ENCODE peak calls at places on chromosomes 4 and X, in six cellular contexts. B is PC-3, Q is astrocyte of the spinal cord, P is GM23248, F is lower leg skin, I is pancreas. X is an unnamed sample.

GRCh38 chr4:120007171-120007894 is 59.3 kb downstream of the MAD2L1 start:
- DNase-seq in P (peak), F (no peak), Q (peak), B (peak), I (no peak), X (peak)

GRCh38 chr4:36388710-36389109 is 107.3 kb downstream of the DTHD1 start:
- DNase-seq in B (no peak), F (no peak), P (no peak), Q (no peak), I (no peak), X (no peak)

GRCh38 chr4:153296424-153296823 is 48.1 kb upstream of the MND1 start:
- DNase-seq in I (no peak), B (no peak), F (no peak), P (peak), Q (peak), X (no peak)

GRCh38 chrX:139125916-139126315 is 404.6 kb upstream of the F9 start:
- DNase-seq in P (no peak), B (peak), Q (no peak), F (no peak), I (no peak), X (no peak)

GRCh38 chr4:78703079-78703478 is 73.1 kb upstream of the BMP2K start:
- DNase-seq in F (no peak), Q (no peak), I (no peak), P (no peak), B (no peak), X (no peak)

GRCh38 chr4:139453041-139453370 is 915 bp upstream of the RAB33B start:
- DNase-seq in B (peak), Q (no peak), P (peak), F (no peak), I (no peak), X (peak)

GRCh38 chrX:7047951-7048350 is 99.6 kb upstream of the STS start:
- DNase-seq in F (no peak), B (peak), I (no peak), P (no peak), Q (no peak), X (no peak)

GRCh38 chr4:106809083-106809482 is 227.0 kb downstream of the DKK2 start:
- DNase-seq in P (peak), B (peak), Q (peak), I (no peak), F (no peak), X (peak)

GRCh38 chr4:112361181-112361791 is 64.1 kb downstream of the ALPK1 start:
- DNase-seq in I (no peak), B (peak), F (no peak), P (no peak), Q (peak), X (peak)

GRCh38 chr4:150722908-150723362 is 141.0 kb downstream of the MAB21L2 start:
- DNase-seq in Q (no peak), P (peak), B (peak), I (peak), F (peak), X (peak)

GRCh38 chrX:129523076-129524055 is at the start of gene SMARCA1:
- DNase-seq in P (peak), I (peak), Q (peak), F (peak), B (peak), X (peak)

GRCh38 chr4:187179086-187180070 is 455.7 kb upstream of the FAT1 start:
- DNase-seq in B (no peak), I (no peak), P (no peak), Q (peak), F (no peak), X (no peak)

GRCh38 chr4:38230121-38230728 is 270.0 kb downstream of the PTTG2 start:
- DNase-seq in Q (no peak), P (no peak), B (peak), F (no peak), I (no peak), X (no peak)

GRCh38 chr4:8616831-8617230 is 24.3 kb downstream of the CPZ start:
- DNase-seq in B (no peak), F (no peak), Q (no peak), P (no peak), I (peak), X (no peak)

GRCh38 chr4:165874799-165875371 is 1.8 kb downstream of the TLL1 start:
- DNase-seq in P (no peak), Q (peak), B (peak), I (peak), F (peak), X (no peak)

GRCh38 chrX:6012357-6012756 is 216.3 kb downstream of the NLGN4X start:
- DNase-seq in B (no peak), I (no peak), F (no peak), P (no peak), Q (no peak), X (no peak)

GRCh38 chr4:7546809-7547367 is 112.2 kb upstream of the PSAPL1 start:
- DNase-seq in I (no peak), F (no peak), P (peak), B (peak), Q (peak), X (peak)

GRCh38 chrX:46796574-46797191 is 37.8 kb upstream of the SLC9A7 start:
- DNase-seq in F (peak), P (peak), Q (peak), B (peak), I (peak), X (peak)

GRCh38 chr4:176611954-176612353 is 180.8 kb downstream of the VEGFC start:
- DNase-seq in P (no peak), I (no peak), Q (no peak), B (no peak), F (no peak), X (no peak)

GRCh38 chr4:128159967-128160366 is 98.9 kb downstream of the LARP1B start:
- DNase-seq in I (no peak), Q (peak), P (peak), F (no peak), B (peak), X (peak)

GRCh38 chr4:186738421-186738820 is 14.8 kb upstream of the FAT1 start:
- DNase-seq in B (no peak), F (no peak), I (no peak), Q (no peak), P (no peak), X (no peak)

GRCh38 chr4:164700471-164700870 is 53.5 kb upstream of the SMIM31 start:
- DNase-seq in I (no peak), Q (no peak), F (no peak), P (no peak), B (peak), X (no peak)

GRCh38 chr4:138113819-138114415 is 128.2 kb downstream of the SLC7A11 start:
- DNase-seq in P (peak), F (no peak), I (no peak), B (peak), Q (peak), X (no peak)

GRCh38 chr4:107718351-107718965 is 1.6 kb downstream of the PAPSS1 start:
- DNase-seq in B (peak), P (no peak), I (no peak), F (no peak), Q (no peak), X (no peak)

GRCh38 chr4:186299291-186299690 is 33.3 kb downstream of the F11 start:
- DNase-seq in F (no peak), B (no peak), I (no peak), Q (no peak), P (no peak), X (no peak)

GRCh38 chr4:2078584-2078983 is 19.5 kb downstream of the NAT8L start:
- DNase-seq in Q (no peak), P (no peak), F (peak), B (no peak), I (no peak), X (no peak)

GRCh38 chr4:177393236-177393635 is 49.0 kb downstream of the AGA start:
- DNase-seq in B (no peak), I (no peak), Q (no peak), F (no peak), P (no peak), X (no peak)

GRCh38 chrX:129693343-129693742 is 38.6 kb upstream of the APLN start:
- DNase-seq in I (no peak), P (no peak), B (no peak), F (no peak), Q (no peak), X (no peak)

GRCh38 chr4:158796370-158797140 is 27.7 kb downstream of the FNIP2 start:
- DNase-seq in F (no peak), P (peak), B (no peak), Q (peak), I (no peak), X (peak)

GRCh38 chr4:100486496-100486895 is 31.3 kb downstream of the EMCN start:
- DNase-seq in I (peak), B (no peak), F (no peak), Q (no peak), P (no peak), X (no peak)

GRCh38 chr4:179225594-179225993 is 1783.4 kb upstream of the AGA start:
- DNase-seq in B (peak), P (no peak), Q (peak), I (no peak), F (no peak), X (no peak)

GRCh38 chrX:68588653-68589371 is 58.7 kb upstream of the STARD8 start:
- DNase-seq in Q (no peak), P (peak), I (no peak), B (peak), F (no peak), X (no peak)

GRCh38 chr4:96652158-96652557 is 812.3 kb downstream of the PDHA2 start:
- DNase-seq in P (no peak), B (peak), Q (peak), I (no peak), F (no peak), X (peak)

GRCh38 chr4:14196141-14196540 is 568.6 kb upstream of the BOD1L1 start:
- DNase-seq in I (peak), P (peak), F (no peak), B (peak), Q (peak), X (peak)

GRCh38 chr4:51840791-51841190 is 2.2 kb upstream of the DCUN1D4 start:
- DNase-seq in Q (no peak), F (no peak), I (no peak), P (peak), B (peak), X (no peak)
- H3K4me3 ChIP-seq in Q (no peak), F (no peak), I (no peak), P (no peak), B (no peak), X (no peak)

GRCh38 chr4:152099555-152099954 is 338.7 kb upstream of the GATB start:
- DNase-seq in F (peak), P (no peak), B (no peak), Q (no peak), I (no peak), X (no peak)

GRCh38 chr4:152100378-152101201 is 339.8 kb upstream of the GATB start:
- DNase-seq in Q (no peak), F (peak), I (no peak), B (peak), P (no peak), X (no peak)

GRCh38 chr4:152103181-152103901 is 342.5 kb upstream of the GATB start:
- DNase-seq in I (no peak), P (no peak), F (no peak), B (no peak), Q (no peak), X (no peak)

GRCh38 chr4:152102184-152103000 is 341.6 kb upstream of the GATB start:
- DNase-seq in Q (peak), I (no peak), F (no peak), P (peak), B (peak), X (no peak)

DNA sequence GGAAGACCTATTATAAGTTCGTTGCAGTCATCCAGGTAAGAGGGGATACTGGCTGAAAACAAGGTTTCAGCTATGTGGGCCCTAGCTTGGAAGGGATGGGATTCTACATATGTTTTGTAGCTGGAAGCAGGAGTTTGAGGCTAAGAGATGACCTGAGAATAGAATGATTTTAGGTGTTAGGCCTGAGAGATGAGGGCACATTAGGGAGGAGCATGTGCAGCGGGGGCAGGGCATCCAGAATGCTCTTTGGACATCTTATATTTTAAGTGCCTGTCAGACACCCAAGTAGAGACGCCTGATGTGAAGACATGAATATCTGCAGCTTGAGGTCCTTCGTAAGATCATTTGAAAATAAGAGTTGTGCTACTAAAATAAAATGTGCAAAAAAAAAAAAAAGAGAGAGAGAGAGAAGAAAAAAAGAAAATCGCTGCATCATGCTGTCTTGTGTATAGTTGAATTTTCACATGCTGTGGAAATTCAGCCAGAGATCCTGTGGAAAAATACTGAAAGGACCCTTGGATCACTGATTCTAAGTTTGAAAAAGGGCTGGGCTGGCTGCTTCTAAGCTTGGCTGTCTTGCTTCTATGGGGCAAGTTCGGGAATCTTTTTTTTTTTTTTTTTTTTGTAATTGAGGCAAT is 340.9 kb upstream of the GATB start:
- DNase-seq in B (no peak), F (no peak), I (no peak), P (no peak), Q (no peak), X (no peak)
- H3K4me3 ChIP-seq in B (no peak), F (no peak), I (no peak), P (no peak), Q (no peak), X (no peak)

GRCh38 chrX:22296871-22297270 is 24.2 kb downstream of the CBLL2 start:
- DNase-seq in P (peak), Q (no peak), B (no peak), F (no peak), I (no peak), X (no peak)

GRCh38 chrX:22300130-22300529 is 27.4 kb downstream of the CBLL2 start:
- DNase-seq in Q (peak), I (no peak), P (peak), B (peak), F (no peak), X (peak)
- H3K4me3 ChIP-seq in Q (no peak), I (no peak), P (peak), B (peak), F (no peak), X (no peak)

GRCh38 chr4:33592701-33593100 is 2651.6 kb downstream of the ARAP2 start:
- DNase-seq in F (no peak), Q (peak), I (no peak), B (no peak), P (no peak), X (no peak)
- H3K4me3 ChIP-seq in F (no peak), Q (no peak), I (no peak), B (no peak), P (no peak), X (no peak)

GRCh38 chrX:16788477-16788876 is 2.2 kb downstream of the TXLNG start:
- DNase-seq in I (no peak), Q (no peak), P (peak), F (peak), B (no peak), X (no peak)
- H3K4me3 ChIP-seq in I (no peak), Q (no peak), P (no peak), F (no peak), B (peak), X (no peak)

DNA sequence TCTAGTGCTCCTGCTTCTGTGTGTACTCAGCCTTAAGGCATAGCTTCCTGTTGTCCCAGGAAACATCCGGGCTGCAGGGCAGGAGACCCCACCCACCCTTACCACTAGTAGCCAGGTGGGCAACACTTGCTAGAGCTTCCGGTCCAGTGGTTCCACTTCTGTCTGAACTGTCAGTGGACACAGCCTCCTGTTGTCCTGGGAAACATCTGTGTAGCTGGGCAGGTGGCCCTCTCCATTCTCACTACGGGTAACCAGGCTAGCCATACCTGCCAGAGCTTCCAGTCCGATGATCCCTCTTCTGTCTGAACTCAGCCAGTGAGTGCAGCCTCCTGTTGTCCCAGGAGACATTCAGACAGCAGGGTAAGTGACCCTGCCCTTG is 372.2 kb downstream of the INPP4B start:
- DNase-seq in B (no peak), P (no peak), Q (no peak), I (no peak), F (no peak), X (no peak)
- H3K4me3 ChIP-seq in B (peak), P (no peak), Q (no peak), I (no peak), F (no peak), X (no peak)

GRCh38 chr4:104860227-104861123 is 286.2 kb upstream of the TET2 start:
- DNase-seq in B (peak), I (no peak), F (no peak), Q (peak), P (peak), X (peak)

DNA sequence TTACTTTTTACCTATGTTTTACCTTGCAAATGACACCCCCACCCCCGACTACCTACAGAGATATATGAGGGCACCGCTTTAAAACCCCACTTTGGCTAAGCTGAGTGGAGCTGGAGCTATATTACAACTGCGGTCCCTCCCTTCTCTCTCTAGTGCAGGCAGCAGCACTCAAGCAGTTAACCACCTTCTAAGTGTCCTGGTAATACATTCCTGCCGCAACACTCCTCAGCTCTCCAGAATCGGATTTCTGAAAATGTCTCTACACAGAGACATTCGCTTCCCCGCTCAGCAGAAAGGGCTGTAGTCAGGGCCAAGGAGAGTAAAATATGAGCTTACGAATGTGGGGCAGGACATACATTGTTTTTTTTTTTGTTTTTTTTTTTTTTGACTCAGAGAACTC is 287.1 kb upstream of the TET2 start:
- DNase-seq in Q (peak), P (peak), F (no peak), B (no peak), I (no peak), X (no peak)
- H3K4me3 ChIP-seq in Q (no peak), P (no peak), F (no peak), B (no peak), I (no peak), X (no peak)

GRCh38 chr4:88230953-88231835 is 53.2 kb downstream of the PPM1K start:
- DNase-seq in F (no peak), P (peak), B (no peak), Q (peak), I (no peak), X (peak)
- H3K4me3 ChIP-seq in F (no peak), P (peak), B (no peak), Q (peak), I (no peak), X (peak)

GRCh38 chr4:74104145-74104544 is 5.2 kb upstream of the CXCL2 start:
- DNase-seq in F (no peak), B (no peak), I (no peak), P (no peak), Q (no peak), X (no peak)
- H3K4me3 ChIP-seq in F (no peak), B (no peak), I (no peak), P (no peak), Q (no peak), X (no peak)

GRCh38 chr4:173403051-173403450 is 4.1 kb upstream of the SCRG1 start:
- DNase-seq in P (peak), I (no peak), B (no peak), Q (no peak), F (no peak), X (no peak)
- H3K4me3 ChIP-seq in P (no peak), I (no peak), B (no peak), Q (no peak), F (no peak), X (no peak)